ENCODE peak calls at places on chromosome 22, in four cellular contexts. G is suprapubic skin, D is IMR-90, U is ovary. S is an unnamed sample. For H3K4me1, the result is how much of the 10 kb centered on the place peaks cover.

GRCh38 chr22:27594474-27595134 is 207.0 kb downstream of the MN1 start:
- DNase-seq in G (no peak), D (no peak), U (no peak), S (no peak)

GRCh38 chr22:49967333-49968241 is 7.0 kb downstream of the PIM3 start:
- DNase-seq in G (peak), D (no peak), U (peak), S (peak)

GRCh38 chr22:49930128-49930527 is 11.7 kb downstream of the CRELD2 start:
- DNase-seq in G (no peak), D (no peak), U (peak), S (peak)

GRCh38 chr22:29385748-29386147 is 2.6 kb downstream of the AP1B1 start:
- DNase-seq in G (peak), D (no peak), U (no peak), S (no peak)

GRCh38 chr22:23938328-23939016 is 22.5 kb downstream of the GSTT2B start:
- DNase-seq in G (no peak), D (no peak), U (no peak), S (no peak)

GRCh38 chr22:49239264-49240015 is 588.2 kb downstream of the BRD1 start:
- DNase-seq in G (peak), D (no peak), U (no peak), S (peak)

GRCh38 chr22:28410050-28410816 is 269.4 kb downstream of the TTC28 start:
- DNase-seq in G (no peak), D (peak), U (no peak), S (no peak)

GRCh38 chr22:47406896-47407295 is 644.4 kb downstream of the TBC1D22A start:
- DNase-seq in G (no peak), D (no peak), U (no peak), S (no peak)

GRCh38 chr22:33706100-33706499 is 214.2 kb downstream of the LARGE1 start:
- DNase-seq in G (no peak), D (no peak), U (no peak), S (no peak)

GRCh38 chr22:17084554-17085276 is at the start of gene IL17RA:
- DNase-seq in G (peak), D (peak), U (peak), S (peak)

GRCh38 chr22:23260645-23261581 is 80.6 kb downstream of the BCR start:
- DNase-seq in G (no peak), D (no peak), U (no peak), S (no peak)

GRCh38 chr22:49297871-49298721 is 529.6 kb downstream of the BRD1 start:
- DNase-seq in G (peak), D (no peak), U (no peak), S (no peak)

GRCh38 chr22:29341056-29341848 is 25.8 kb upstream of the RASL10A start:
- DNase-seq in G (no peak), D (no peak), U (no peak), S (no peak)

GRCh38 chr22:17112491-17113042 is 8.6 kb downstream of the TMEM121B start:
- DNase-seq in G (no peak), D (no peak), U (no peak), S (no peak)

GRCh38 chr22:28548411-28548810 is 131.2 kb downstream of the TTC28 start:
- DNase-seq in G (no peak), D (no peak), U (no peak), S (no peak)

GRCh38 chr22:29245626-29246385 is 22.0 kb downstream of the RHBDD3 start:
- DNase-seq in G (no peak), D (peak), U (peak), S (peak)

GRCh38 chr22:36303115-36303467 is 50.2 kb downstream of the APOL1 start:
- DNase-seq in G (no peak), D (no peak), U (no peak), S (no peak)

GRCh38 chr22:27746918-27747317 is 54.6 kb downstream of the MN1 start:
- DNase-seq in G (peak), D (no peak), U (no peak), S (no peak)

DNA sequence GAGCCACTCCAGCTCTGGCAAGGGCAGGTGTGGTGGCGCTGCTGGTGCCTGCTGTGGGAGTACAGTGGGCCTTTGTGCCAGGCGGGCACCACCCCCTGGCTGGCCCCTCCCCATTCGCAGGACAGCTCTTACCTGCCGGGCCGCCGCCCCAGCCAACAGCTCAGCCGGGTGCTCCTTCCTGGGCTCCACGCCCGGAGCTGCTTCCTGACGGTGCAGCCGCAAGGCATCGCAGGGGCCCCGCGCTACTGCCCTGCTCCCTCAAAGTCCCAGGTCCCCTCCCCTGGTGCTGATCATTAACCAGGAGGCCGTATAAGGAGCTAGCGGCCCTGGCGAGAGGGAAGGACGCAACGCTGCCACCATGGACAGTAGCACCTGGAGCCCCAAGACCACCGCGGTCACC is at the start of gene SLC5A1:
- DNase-seq in G (peak), D (no peak), U (no peak), S (no peak)
- TF ChIP-seq POLR2A in G (no peak), D (no peak), U (no peak), S (no peak)

DNA sequence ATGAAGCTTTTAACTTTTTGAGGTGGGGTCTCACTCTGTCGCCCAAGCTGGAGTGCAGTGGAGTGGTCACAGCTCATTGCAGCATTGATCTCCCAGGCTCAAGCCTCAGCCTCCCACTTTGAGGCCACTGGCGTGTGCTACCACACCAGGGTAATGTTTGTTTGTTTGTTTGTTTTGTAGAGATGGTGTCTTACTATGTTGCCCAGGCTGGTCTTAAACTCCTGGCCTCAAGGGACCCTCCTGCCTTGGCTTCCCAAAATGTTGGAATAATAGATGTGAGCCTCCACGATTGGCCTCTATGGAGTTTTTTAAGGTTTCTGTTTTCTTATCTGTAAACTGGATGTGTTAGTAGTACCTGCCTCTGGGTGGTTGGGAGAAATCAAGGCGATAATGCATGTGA is 41.4 kb downstream of the MED15 start:
- DNase-seq in G (peak), D (no peak), U (no peak), S (no peak)
- H3K4me1 ChIP-seq in G (half or more), D (under half), U (under half), S (under half)

DNA sequence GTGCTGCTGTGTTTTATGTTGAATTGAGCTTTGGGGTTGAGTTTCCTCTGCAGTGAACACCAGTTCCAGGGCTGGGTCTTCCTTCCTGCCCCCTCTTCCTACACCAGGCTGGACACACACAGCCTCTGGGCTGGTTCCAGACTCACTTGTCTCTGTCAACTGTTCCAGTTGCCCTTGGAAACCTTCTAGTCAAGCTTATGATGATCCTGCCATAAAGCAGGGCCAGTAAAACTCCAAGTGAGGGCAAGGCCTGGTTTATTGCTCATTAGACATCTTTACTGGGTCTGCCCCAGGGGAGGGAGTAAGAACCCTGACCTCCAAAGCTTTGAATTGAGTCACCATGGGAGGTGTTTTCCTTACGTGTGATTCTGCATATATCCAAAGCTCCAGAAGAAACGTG is 61.1 kb downstream of the KIAA1671 start:
- DNase-seq in G (no peak), D (no peak), U (no peak), S (peak)
- H3K27ac ChIP-seq in G (no peak), D (no peak), U (no peak), S (peak)

GRCh38 chr22:38984224-38984623 is 2.1 kb downstream of the APOBEC3B start:
- DNase-seq in G (no peak), D (no peak), U (no peak), S (no peak)

GRCh38 chr22:38986629-38987028 is 4.5 kb downstream of the APOBEC3B start:
- DNase-seq in G (no peak), D (no peak), U (no peak), S (no peak)

GRCh38 chr22:38981659-38982007 is 514 bp upstream of the APOBEC3B start:
- DNase-seq in G (no peak), D (no peak), U (no peak), S (no peak)

GRCh38 chr22:38981005-38981658 is 1.0 kb upstream of the APOBEC3B start:
- DNase-seq in G (no peak), D (peak), U (peak), S (peak)

DNA sequence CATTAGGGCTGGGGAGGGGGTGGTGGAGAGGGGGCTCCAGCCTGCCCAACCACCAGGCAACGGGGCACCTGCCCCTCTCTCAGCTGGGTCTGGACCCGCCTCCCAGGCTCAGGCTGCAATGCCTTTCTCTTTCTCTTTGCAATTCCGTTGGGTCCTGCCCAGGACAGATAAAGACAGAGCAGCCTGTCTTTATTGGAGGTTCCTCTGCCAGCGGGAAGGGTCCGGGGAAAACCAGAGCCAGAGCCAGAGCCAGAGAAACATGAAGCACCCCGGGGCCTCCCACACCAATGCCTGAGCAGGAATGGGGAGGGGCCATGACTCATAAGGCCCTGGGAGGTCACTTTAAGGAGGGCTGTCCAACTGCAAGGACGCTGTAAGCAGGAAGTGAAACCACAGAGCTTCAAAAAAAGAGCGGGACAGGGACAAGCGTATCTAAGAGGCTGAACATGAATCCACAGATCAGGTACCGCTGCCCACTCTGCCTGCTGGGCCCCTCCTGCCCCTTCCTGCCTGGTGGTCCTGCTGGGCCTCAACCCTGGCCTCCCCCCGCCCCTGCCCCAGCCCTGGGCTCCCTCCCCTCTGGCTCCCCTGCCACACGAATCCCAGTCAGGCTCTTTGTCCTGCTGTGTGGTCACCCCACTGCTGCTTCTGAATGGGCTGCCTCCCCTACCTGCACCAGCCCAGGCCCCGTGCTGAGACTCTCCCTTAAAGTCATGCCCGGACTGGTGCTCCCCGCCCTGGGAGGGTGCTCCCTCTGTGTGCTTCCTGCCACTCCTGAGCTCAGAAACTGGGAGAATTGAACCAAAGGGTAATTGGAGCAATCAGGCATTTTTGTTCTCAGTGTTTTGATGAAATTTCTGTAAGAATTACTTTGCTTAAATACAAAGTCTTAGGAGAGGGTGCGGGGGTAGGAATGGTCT is at the start of gene APOBEC3B:
- DNase-seq in G (peak), D (peak), U (peak), S (peak)
- TF ChIP-seq POLR2A in G (no peak), D (peak), U (no peak), S (peak)

GRCh38 chr22:40431021-40431420 is 60.6 kb downstream of the SGSM3 start:
- DNase-seq in G (no peak), D (no peak), U (no peak), S (no peak)

GRCh38 chr22:40434745-40435144 is 64.4 kb downstream of the SGSM3 start:
- DNase-seq in G (no peak), D (no peak), U (no peak), S (no peak)

GRCh38 chr22:40434101-40434500 is 63.7 kb downstream of the SGSM3 start:
- DNase-seq in G (no peak), D (peak), U (no peak), S (no peak)

GRCh38 chr22:40432167-40432566 is 61.8 kb downstream of the SGSM3 start:
- DNase-seq in G (no peak), D (no peak), U (no peak), S (no peak)

GRCh38 chr22:40432625-40433024 is 62.2 kb downstream of the SGSM3 start:
- DNase-seq in G (no peak), D (no peak), U (no peak), S (no peak)
- H3K4me1 ChIP-seq in G (under half), D (under half), U (under half), S (under half)

GRCh38 chr22:22210375-22210774 is 34.2 kb upstream of the VPREB1 start:
- DNase-seq in G (no peak), D (peak), U (no peak), S (no peak)
- H3K27ac ChIP-seq in G (no peak), D (no peak), U (no peak), S (no peak)

GRCh38 chr22:43136801-43137200 is 6.4 kb downstream of the MCAT start:
- DNase-seq in G (no peak), D (no peak), U (no peak), S (no peak)

GRCh38 chr22:43135565-43135964 is 7.6 kb downstream of the MCAT start:
- DNase-seq in G (no peak), D (no peak), U (no peak), S (no peak)

GRCh38 chr22:43134553-43134952 is 8.6 kb downstream of the MCAT start:
- DNase-seq in G (no peak), D (no peak), U (no peak), S (no peak)

GRCh38 chr22:43133401-43133800 is 9.8 kb downstream of the MCAT start:
- DNase-seq in G (no peak), D (no peak), U (no peak), S (no peak)

GRCh38 chr22:43136255-43136654 is 6.9 kb downstream of the MCAT start:
- DNase-seq in G (no peak), D (peak), U (no peak), S (no peak)
- TF ChIP-seq POLR2A in G (no peak), D (no peak), U (no peak), S (no peak)

GRCh38 chr22:37638351-37639069 is 959 bp upstream of the SH3BP1 start:
- DNase-seq in G (no peak), D (no peak), U (no peak), S (no peak)
- H3K4me1 ChIP-seq in G (half or more), D (under half), U (under half), S (under half)

GRCh38 chr22:45072322-45072903 is 62.6 kb upstream of the PHF21B start:
- DNase-seq in G (no peak), D (peak), U (no peak), S (peak)
- H3K27ac ChIP-seq in G (no peak), D (no peak), U (no peak), S (no peak)